ENCODE peak calls at places on chromosomes 7 and 10, in eight cellular contexts. A is CD8-positive, alpha-beta memory T cell; M is kidney; W is CD4-positive, CD25-positive, alpha-beta regulatory T cell; X is Karpas-422; F is left ventricle myocardium inferior; R is uterus; P is heart right ventricle. C is an unnamed sample. For H3K36me3 and H3K4me1, the result is how much of the 10 kb centered on the place peaks cover.

GRCh38 chr10:101032637-101033201 is 1.7 kb downstream of the SFXN3 start:
- DNase-seq in M (peak), A (peak), P (peak), R (peak), F (peak), W (peak), X (no peak), C (peak)

GRCh38 chr7:67364441-67365017 is 367.9 kb downstream of the TYW1 start:
- DNase-seq in A (no peak), M (no peak), F (no peak), P (no peak), R (no peak), W (no peak), X (no peak), C (peak)

GRCh38 chr10:4081691-4082111 is 296.7 kb upstream of the KLF6 start:
- DNase-seq in M (peak), W (no peak), A (no peak), F (peak), X (no peak), P (peak), R (peak), C (no peak)

GRCh38 chr10:84543948-84544347 is 215.6 kb downstream of the CCSER2 start:
- DNase-seq in A (no peak), F (no peak), P (no peak), M (no peak), W (no peak), X (no peak), R (no peak), C (no peak)

GRCh38 chr10:1347962-1348772 is 292.0 kb downstream of the WDR37 start:
- DNase-seq in R (no peak), P (no peak), F (no peak), A (no peak), X (no peak), W (no peak), M (no peak), C (no peak)

GRCh38 chr10:95711492-95711891 is 17.8 kb upstream of the TCTN3 start:
- DNase-seq in F (no peak), A (no peak), W (no peak), P (no peak), X (no peak), R (no peak), M (no peak), C (no peak)

GRCh38 chr10:69807696-69808095 is 6.0 kb downstream of the COL13A1 start:
- DNase-seq in W (no peak), F (no peak), P (no peak), X (no peak), M (no peak), A (no peak), R (no peak), C (no peak)

GRCh38 chr7:56811081-56811480 is 321.2 kb downstream of the ZNF479 start:
- DNase-seq in F (no peak), W (no peak), R (no peak), P (no peak), A (no peak), X (no peak), M (no peak), C (no peak)

GRCh38 chr7:1539346-1540321 is 9.1 kb downstream of the MAFK start:
- DNase-seq in A (no peak), M (peak), P (no peak), X (no peak), R (no peak), W (no peak), F (no peak), C (no peak)

GRCh38 chr7:44581426-44581906 is 565 bp downstream of the TMED4 start:
- DNase-seq in X (peak), M (peak), F (no peak), R (peak), A (peak), P (peak), W (peak), C (no peak)

GRCh38 chr10:123433539-123433938 is 232.6 kb upstream of the GPR26 start:
- DNase-seq in F (no peak), P (no peak), R (no peak), M (no peak), A (no peak), W (no peak), X (no peak), C (no peak)

GRCh38 chr7:44172803-44173424 is 16.3 kb downstream of the GCK start:
- DNase-seq in F (no peak), P (no peak), W (no peak), X (no peak), A (no peak), M (no peak), R (no peak), C (no peak)

GRCh38 chr10:43377393-43377883 is 6.0 kb downstream of the FXYD4 start:
- DNase-seq in W (no peak), M (peak), F (no peak), A (no peak), P (no peak), X (no peak), R (no peak), C (no peak)

GRCh38 chr10:119701861-119702260 is 24.0 kb upstream of the INPP5F start:
- DNase-seq in X (no peak), F (no peak), W (no peak), M (no peak), R (no peak), P (no peak), A (no peak), C (peak)

GRCh38 chr10:62047240-62047897 is 145.9 kb downstream of the ARID5B start:
- DNase-seq in M (no peak), P (no peak), W (no peak), F (no peak), A (no peak), X (no peak), R (no peak), C (no peak)

GRCh38 chr7:87226495-87226894 is 7.0 kb upstream of the TMEM243 start:
- DNase-seq in M (no peak), X (no peak), R (no peak), W (no peak), P (no peak), F (no peak), A (no peak), C (no peak)

GRCh38 chr7:24831240-24831639 is 74.0 kb upstream of the GSDME start:
- DNase-seq in R (no peak), W (no peak), X (no peak), A (no peak), M (no peak), F (no peak), P (no peak), C (no peak)

GRCh38 chr10:110827872-110828271 is 43.9 kb upstream of the PDCD4 start:
- DNase-seq in R (no peak), F (no peak), X (no peak), W (no peak), M (no peak), A (no peak), P (no peak), C (no peak)

GRCh38 chr10:110828525-110828924 is 43.2 kb upstream of the PDCD4 start:
- DNase-seq in F (no peak), X (no peak), A (no peak), R (no peak), P (no peak), M (no peak), W (no peak), C (no peak)

GRCh38 chr10:110833234-110833940 is 38.3 kb upstream of the PDCD4 start:
- DNase-seq in X (no peak), M (no peak), A (no peak), R (no peak), P (no peak), F (no peak), W (no peak), C (no peak)

GRCh38 chr10:110827410-110827809 is 44.3 kb upstream of the PDCD4 start:
- DNase-seq in R (no peak), P (no peak), A (no peak), M (no peak), F (no peak), X (no peak), W (no peak), C (no peak)

GRCh38 chr10:110829721-110830410 is 41.9 kb upstream of the PDCD4 start:
- DNase-seq in X (no peak), F (no peak), R (no peak), P (no peak), A (no peak), M (no peak), W (no peak), C (no peak)
- H3K36me3 ChIP-seq in X (under half), F (under half), R (under half), P (under half), A (under half), M (under half), W (under half), C (under half)

GRCh38 chr7:150695654-150696053 is 10.1 kb downstream of the GIMAP2 start:
- DNase-seq in M (no peak), A (no peak), W (no peak), X (no peak), R (no peak), P (no peak), F (no peak), C (no peak)
- H3K4me1 ChIP-seq in M (under half), A (under half), W (under half), X (under half), R (under half), P (under half), F (under half), C (under half)

GRCh38 chr7:101511965-101512364 is 117.1 kb downstream of the MYL10 start:
- DNase-seq in P (no peak), M (no peak), X (no peak), R (no peak), F (no peak), A (no peak), W (no peak), C (no peak)
- H3K4me3 ChIP-seq in P (no peak), M (no peak), X (no peak), R (no peak), F (no peak), A (no peak), W (no peak), C (no peak)

DNA sequence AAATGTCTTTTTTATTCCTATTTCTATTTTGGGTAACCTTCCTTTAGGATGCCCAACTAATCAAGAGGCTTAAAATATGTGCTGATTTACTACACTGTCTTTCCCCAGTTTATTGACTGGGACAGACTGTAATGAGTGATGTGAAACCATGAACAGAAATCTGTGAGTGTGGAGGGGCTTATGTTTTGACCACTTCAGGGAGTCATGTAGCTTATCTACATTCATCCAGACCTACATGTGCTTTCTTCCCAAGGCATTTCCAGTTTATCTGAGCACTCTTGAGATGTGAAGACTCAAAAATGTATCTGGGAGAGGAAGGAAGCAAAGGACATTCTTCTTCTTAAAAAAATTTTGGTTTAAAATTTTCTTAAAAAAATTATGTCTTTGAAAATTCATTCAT is 45.2 kb downstream of the STAM start:
- DNase-seq in M (no peak), X (no peak), P (no peak), W (no peak), R (no peak), A (no peak), F (no peak), C (no peak)
- H3K36me3 ChIP-seq in M (under half), X (under half), P (under half), W (half or more), R (under half), A (under half), F (under half), C (under half)

DNA sequence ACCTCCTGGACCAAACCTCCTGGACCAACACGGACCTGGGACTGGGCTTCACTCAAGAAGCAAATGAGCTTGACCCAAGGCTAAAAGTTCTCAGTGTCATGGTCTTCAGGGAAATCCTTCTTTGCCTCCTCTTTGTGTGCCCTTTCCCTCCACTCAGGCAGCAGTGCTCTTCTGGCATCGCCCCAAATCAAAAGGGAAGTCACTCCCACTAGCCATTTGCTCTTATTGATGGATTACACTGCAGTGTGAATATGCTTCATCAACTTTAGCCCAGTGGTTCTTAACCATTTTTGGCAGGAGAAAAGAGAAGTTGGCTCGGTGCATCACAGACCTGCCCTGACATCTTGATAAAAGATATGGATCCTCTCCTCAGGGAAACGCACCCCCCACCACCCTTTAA is 19.3 kb upstream of the IKZF1 start:
- DNase-seq in A (no peak), M (no peak), F (no peak), X (no peak), W (no peak), P (no peak), R (no peak), C (no peak)
- H3K4me1 ChIP-seq in A (under half), M (under half), F (under half), X (under half), W (under half), P (under half), R (under half), C (under half)

GRCh38 chr10:93072713-93073538 is 767 bp upstream of the CYP26A1 start:
- DNase-seq in R (no peak), X (no peak), A (no peak), P (no peak), M (no peak), F (no peak), W (no peak), C (no peak)

GRCh38 chr10:93073539-93074136 is at the start of gene CYP26A1:
- DNase-seq in X (peak), F (no peak), P (no peak), W (no peak), R (no peak), M (no peak), A (no peak), C (no peak)

GRCh38 chr10:93071177-93071472 is 2.6 kb upstream of the CYP26A1 start:
- DNase-seq in X (no peak), A (no peak), P (no peak), R (no peak), F (no peak), M (peak), W (no peak), C (no peak)

GRCh38 chr10:93071674-93072224 is 1.9 kb upstream of the CYP26A1 start:
- DNase-seq in X (no peak), F (no peak), W (no peak), A (no peak), M (peak), P (no peak), R (no peak), C (no peak)

GRCh38 chr10:93072225-93072712 is 1.4 kb upstream of the CYP26A1 start:
- DNase-seq in M (no peak), W (no peak), P (no peak), X (no peak), F (no peak), R (no peak), A (no peak), C (no peak)
- H3K4me3 ChIP-seq in M (peak), W (no peak), P (peak), X (no peak), F (peak), R (no peak), A (peak), C (no peak)

GRCh38 chr10:110285501-110285900 is 19.2 kb downstream of the SMNDC1 start:
- DNase-seq in W (no peak), P (no peak), M (no peak), X (no peak), A (no peak), R (no peak), F (no peak), C (peak)
- H3K36me3 ChIP-seq in W (half or more), P (under half), M (under half), X (under half), A (under half), R (under half), F (half or more), C (under half)

GRCh38 chr7:131546126-131546525 is 10.3 kb downstream of the PODXL start:
- DNase-seq in A (no peak), F (no peak), M (peak), W (no peak), X (no peak), P (no peak), R (no peak), C (no peak)
- H3K4me1 ChIP-seq in A (under half), F (half or more), M (under half), W (under half), X (under half), P (under half), R (under half), C (under half)

C was measured in SJCRH30.